ENCODE peak calls at places on chromosome 21, in ten cellular contexts. S is MCF 10A, M is cardiac muscle cell, T is AG04450, B is dorsolateral prefrontal cortex, F is endothelial cell of umbilical vein, G is heart left ventricle, Y is epithelial cell of esophagus, W is ovary, V is tibial artery. A is an unnamed sample.

GRCh38 chr21:44013380-44014088 is 1.4 kb downstream of the TRAPPC10 start:
- DNase-seq in T (no peak), F (peak; percentile 37), Y (peak; percentile 25), B (no peak), S (peak; percentile 28), W (no peak), V (no peak), G (no peak), M (no peak), A (no peak)

GRCh38 chr21:34845521-34846213 is 176.9 kb downstream of the CLIC6 start:
- DNase-seq in M (peak; percentile 90), Y (peak; percentile 89), W (no peak), F (peak; percentile 80), T (peak; percentile 51), G (no peak), S (peak; percentile 94), B (no peak), V (no peak), A (peak; percentile 68)

GRCh38 chr21:37429356-37429755 is 62.8 kb downstream of the DYRK1A start:
- DNase-seq in V (no peak), S (no peak), F (no peak), W (no peak), B (no peak), T (no peak), G (no peak), M (no peak), Y (no peak), A (no peak)

GRCh38 chr21:45084121-45084520 is 9.7 kb downstream of the ADARB1 start:
- DNase-seq in S (no peak), T (no peak), V (no peak), B (no peak), W (no peak), F (no peak), Y (no peak), G (no peak), M (no peak), A (no peak)

GRCh38 chr21:33266784-33267135 is 593 bp downstream of the IL10RB start:
- DNase-seq in B (no peak), V (peak; percentile 69), T (no peak), Y (no peak), S (no peak), M (no peak), F (no peak), W (no peak), G (no peak), A (no peak)

GRCh38 chr21:34037446-34037845 is 35.9 kb upstream of the MRPS6 start:
- DNase-seq in F (peak; percentile 47), G (no peak), S (peak; percentile 57), M (peak; percentile 35), V (no peak), W (no peak), B (no peak), T (peak; percentile 46), Y (peak; percentile 90), A (no peak)

GRCh38 chr21:40016667-40017066 is 149.4 kb downstream of the PCP4 start:
- DNase-seq in S (no peak), W (no peak), F (no peak), G (no peak), Y (no peak), V (no peak), M (no peak), B (no peak), T (no peak), A (no peak)

GRCh38 chr21:44020551-44020950 is 8.4 kb downstream of the TRAPPC10 start:
- DNase-seq in G (no peak), S (no peak), B (no peak), Y (no peak), T (no peak), V (no peak), F (no peak), M (no peak), W (no peak), A (no peak)

GRCh38 chr21:21714396-21714795 is 716.2 kb downstream of the NCAM2 start:
- DNase-seq in W (no peak), Y (no peak), G (no peak), T (peak; percentile 24), M (peak; percentile 78), V (no peak), F (no peak), B (no peak), S (peak; percentile 53), A (no peak)

GRCh38 chr21:17585875-17586450 is 26.7 kb downstream of the BTG3 start:
- DNase-seq in V (no peak), T (no peak), W (no peak), G (no peak), M (peak; percentile 74), B (no peak), S (peak; percentile 62), Y (peak; percentile 57), F (peak; percentile 56), A (no peak)

GRCh38 chr21:29366532-29366931 is 67.8 kb downstream of the BACH1 start:
- DNase-seq in T (no peak), S (no peak), B (no peak), F (no peak), V (no peak), G (no peak), M (no peak), W (no peak), Y (no peak), A (no peak)

GRCh38 chr21:32940079-32941014 is 85.4 kb upstream of the OLIG2 start:
- DNase-seq in M (peak; percentile 69), T (peak; percentile 3), Y (peak; percentile 62), F (peak; percentile 40), V (no peak), G (no peak), W (no peak), S (peak; percentile 67), B (peak; percentile 59), A (no peak)

GRCh38 chr21:46108827-46109226 is 10.9 kb downstream of the COL6A2 start:
- DNase-seq in B (no peak), M (no peak), V (no peak), G (peak; percentile 6), Y (no peak), W (no peak), S (no peak), T (no peak), F (no peak), A (no peak)

GRCh38 chr21:45709127-45709526 is 65.6 kb downstream of the PCBP3 start:
- DNase-seq in M (peak; percentile 36), S (no peak), T (no peak), B (no peak), G (no peak), W (no peak), Y (no peak), V (no peak), F (no peak), A (no peak)

GRCh38 chr21:35885942-35886541 is 174.3 kb downstream of the SETD4 start:
- DNase-seq in Y (no peak), S (peak; percentile 4), F (no peak), G (no peak), V (no peak), T (no peak), M (no peak), B (no peak), W (no peak), A (no peak)
- TF ChIP-seq CTCF in Y (no peak), S (no peak), F (no peak), G (peak; percentile 22), V (no peak), T (no peak), M (no peak), B (no peak), W (no peak), A (no peak)

GRCh38 chr21:42366292-42367010 is at the start of gene TFF1:
- DNase-seq in B (no peak), F (peak; percentile 2), S (peak; percentile 25), Y (no peak), T (no peak), M (no peak), W (no peak), G (no peak), V (no peak), A (no peak)

GRCh38 chr21:42370894-42371654 is 4.7 kb upstream of the TFF1 start:
- DNase-seq in B (no peak), M (no peak), G (no peak), S (no peak), T (no peak), F (no peak), W (no peak), V (no peak), Y (no peak), A (no peak)

GRCh38 chr21:42367379-42368165 is 1.2 kb upstream of the TFF1 start:
- DNase-seq in V (no peak), M (no peak), F (no peak), Y (no peak), W (no peak), B (no peak), G (no peak), T (no peak), S (no peak), A (no peak)

GRCh38 chr21:42373181-42373907 is 7.0 kb upstream of the TFF1 start:
- DNase-seq in T (no peak), Y (no peak), V (no peak), S (no peak), F (no peak), G (no peak), B (no peak), W (no peak), M (no peak), A (no peak)

GRCh38 chr21:42369821-42370220 is 3.5 kb upstream of the TFF1 start:
- DNase-seq in W (no peak), F (no peak), B (no peak), Y (no peak), M (no peak), G (no peak), V (no peak), T (no peak), S (no peak), A (no peak)
- TF ChIP-seq CTCF in W (no peak), F (no peak), B (no peak), Y (no peak), M (no peak), G (no peak), V (no peak), T (no peak), S (no peak), A (no peak)

GRCh38 chr21:14306143-14306907 is 76.6 kb downstream of the HSPA13 start:
- DNase-seq in S (peak; percentile 46), M (peak; percentile 24), T (no peak), B (no peak), Y (peak; percentile 41), F (peak; percentile 43), W (no peak), V (no peak), G (no peak), A (no peak)
- TF ChIP-seq CTCF in S (peak; percentile 55), M (peak; percentile 11), T (no peak), B (peak; percentile 65), Y (peak; percentile 30), F (no peak), W (no peak), V (peak; percentile 9), G (peak; percentile 33), A (no peak)

DNA sequence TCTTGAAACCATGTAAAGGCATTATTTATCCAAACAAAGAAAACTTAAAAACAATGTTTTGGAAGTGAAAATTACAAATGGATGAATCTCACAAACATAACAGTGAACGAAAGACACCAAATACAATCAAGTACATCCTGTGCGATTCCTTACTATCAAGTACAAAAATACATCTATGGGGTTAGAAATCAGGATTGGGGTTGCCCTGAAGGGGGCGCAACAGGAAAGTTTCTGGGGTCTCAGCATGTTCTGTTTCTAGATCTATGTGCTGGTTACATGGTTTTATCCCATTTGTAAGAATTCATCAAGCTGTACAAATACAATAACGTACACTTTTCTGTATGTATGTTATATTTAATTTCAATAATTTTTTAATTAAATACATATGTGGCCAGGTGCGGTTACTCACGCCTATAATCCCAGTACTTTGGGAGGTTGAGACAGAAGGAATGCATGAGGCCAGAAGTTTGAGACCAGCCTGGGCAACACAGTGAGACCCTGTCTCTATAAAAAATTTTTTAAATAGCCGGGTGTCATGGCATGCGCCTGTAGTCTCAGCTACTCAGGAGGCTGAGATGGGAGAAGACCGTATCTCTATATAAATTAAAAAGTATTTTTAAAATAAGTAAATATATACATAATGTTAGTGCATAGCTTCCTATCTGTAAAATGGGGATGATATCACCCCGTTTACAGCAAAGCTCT is 121.5 kb upstream of the SOD1 start:
- DNase-seq in T (no peak), S (no peak), B (no peak), V (no peak), G (no peak), Y (no peak), F (no peak), W (no peak), M (no peak), A (no peak)
- TF ChIP-seq CTCF in T (no peak), S (peak; percentile 11), B (no peak), V (no peak), G (no peak), Y (no peak), F (no peak), W (no peak), M (peak; percentile 18), A (no peak)